ENCODE peak calls at places on chromosomes 16 and 17, in six cellular contexts. E is NCI-H1436; V is GM03348; P is Caki2; K is activated CD4-positive, alpha-beta T cell treated with anti-CD3 and anti-CD28 coated beads, Interleukin-2, amount 50 U/mL, for 1 hour; Q is ascending aorta. N is an unnamed sample.

GRCh38 chr16:23074423-23074822 is 74.8 kb downstream of the USP31 start:
- DNase-seq in K (no peak), V (no peak), Q (no peak), P (no peak), E (no peak), N (no peak)

GRCh38 chr16:12158428-12158827 is 181.9 kb downstream of the SNX29 start:
- DNase-seq in P (no peak), E (no peak), K (no peak), V (peak), Q (no peak), N (no peak)

GRCh38 chr17:17757391-17757791 is 76.1 kb downstream of the RAI1 start:
- DNase-seq in K (no peak), V (no peak), Q (no peak), E (peak), P (no peak), N (peak)

GRCh38 chr16:12800751-12801308 is 2.9 kb downstream of the CPPED1 start:
- DNase-seq in Q (no peak), E (no peak), V (no peak), K (no peak), P (no peak), N (no peak)

GRCh38 chr16:14401839-14402115 is 228.3 kb downstream of the PARN start:
- DNase-seq in K (no peak), E (no peak), P (no peak), V (no peak), Q (no peak), N (no peak)

GRCh38 chr16:85361441-85362118 is 249.3 kb upstream of the CIBAR2 start:
- DNase-seq in V (no peak), E (no peak), K (no peak), P (no peak), Q (no peak), N (no peak)

GRCh38 chr16:4093495-4094137 is 22.6 kb downstream of the ADCY9 start:
- DNase-seq in E (no peak), P (no peak), V (no peak), K (no peak), Q (peak), N (no peak)

GRCh38 chr17:67628580-67629013 is 89.1 kb upstream of the NOL11 start:
- DNase-seq in V (no peak), K (no peak), Q (no peak), E (no peak), P (no peak), N (no peak)

GRCh38 chr17:6548578-6549330 is 7.6 kb downstream of the PITPNM3 start:
- DNase-seq in K (no peak), P (no peak), E (no peak), Q (no peak), V (peak), N (peak)

GRCh38 chr17:29158515-29159275 is 21.5 kb downstream of the MYO18A start:
- DNase-seq in V (peak), E (no peak), Q (no peak), K (no peak), P (no peak), N (no peak)

GRCh38 chr16:275786-276232 is at the start of gene RGS11:
- DNase-seq in V (peak), Q (no peak), P (no peak), E (no peak), K (no peak), N (no peak)

GRCh38 chr17:76659928-76660614 is 16.5 kb upstream of the ST6GALNAC1 start:
- DNase-seq in Q (no peak), P (peak), K (peak), E (peak), V (peak), N (no peak)

GRCh38 chr16:89593841-89594240 is 18.3 kb downstream of the CPNE7 start:
- DNase-seq in Q (no peak), P (no peak), K (peak), V (no peak), E (no peak), N (no peak)

GRCh38 chr17:80889231-80889896 is 102.3 kb upstream of the CHMP6 start:
- DNase-seq in Q (no peak), P (no peak), V (no peak), E (no peak), K (no peak), N (no peak)

GRCh38 chr17:51016099-51016498 is 104.6 kb downstream of the SPAG9 start:
- DNase-seq in P (no peak), Q (no peak), V (no peak), K (no peak), E (no peak), N (no peak)

GRCh38 chr16:84643180-84643583 is 5.1 kb upstream of the KLHL36 start:
- DNase-seq in P (peak), V (peak), K (no peak), E (no peak), Q (peak), N (no peak)

GRCh38 chr16:13453938-13454553 is 465.9 kb upstream of the ERCC4 start:
- DNase-seq in V (peak), P (peak), E (peak), Q (no peak), K (no peak), N (no peak)

GRCh38 chr17:8391711-8392110 is 5.9 kb downstream of the RNF222 start:
- DNase-seq in Q (no peak), V (no peak), E (no peak), P (no peak), K (no peak), N (no peak)

N was measured in NCI-H510A.